ENCODE peak calls at places on chromosomes 7 and 10, in nine cellular contexts. One of them, this sample, is unnamed.
A peak's percentile ranks its signal among the peaks of the same experiment; 100 is the strongest.

GRCh38 chr7:130901209-130901783 is 167.3 kb upstream of the KLF14 start:
- DNase-seq in Calu3: peak; percentile 89
- DNase-seq in cardiac fibroblast: peak; percentile 92
- DNase-seq in mammary epithelial cell: peak; percentile 96
- DNase-seq in neural crest cell: no peak
- DNase-seq in omental fat pad: no peak
- DNase-seq in fibroblast of mammary gland: peak; percentile 98
- DNase-seq in OCI-LY7: no peak
- DNase-seq in tibial nerve: peak; percentile 61
- DNase-seq in this sample: no peak

GRCh38 chr7:119936876-119937275 is 336.1 kb upstream of the KCND2 start:
- DNase-seq in omental fat pad: no peak
- DNase-seq in mammary epithelial cell: no peak
- DNase-seq in cardiac fibroblast: no peak
- DNase-seq in Calu3: no peak
- DNase-seq in OCI-LY7: no peak
- DNase-seq in tibial nerve: no peak
- DNase-seq in fibroblast of mammary gland: peak; percentile 65
- DNase-seq in neural crest cell: no peak
- DNase-seq in this sample: no peak

GRCh38 chr7:20352573-20353304 is 22.0 kb downstream of the ITGB8 start:
- DNase-seq in cardiac fibroblast: peak; percentile 82
- DNase-seq in OCI-LY7: no peak
- DNase-seq in neural crest cell: no peak
- DNase-seq in fibroblast of mammary gland: peak; percentile 71
- DNase-seq in tibial nerve: no peak
- DNase-seq in omental fat pad: no peak
- DNase-seq in mammary epithelial cell: peak; percentile 99
- DNase-seq in Calu3: peak; percentile 77
- DNase-seq in this sample: no peak

GRCh38 chr7:43038229-43038628 is 74.2 kb upstream of the HECW1 start:
- DNase-seq in omental fat pad: no peak
- DNase-seq in Calu3: no peak
- DNase-seq in fibroblast of mammary gland: peak; percentile 91
- DNase-seq in OCI-LY7: no peak
- DNase-seq in tibial nerve: no peak
- DNase-seq in neural crest cell: no peak
- DNase-seq in mammary epithelial cell: peak; percentile 29
- DNase-seq in cardiac fibroblast: peak; percentile 67
- DNase-seq in this sample: no peak

GRCh38 chr10:44747593-44748172 is 163.5 kb upstream of the TMEM72 start:
- DNase-seq in neural crest cell: no peak
- DNase-seq in OCI-LY7: no peak
- DNase-seq in Calu3: no peak
- DNase-seq in cardiac fibroblast: no peak
- DNase-seq in omental fat pad: no peak
- DNase-seq in fibroblast of mammary gland: no peak
- DNase-seq in tibial nerve: no peak
- DNase-seq in mammary epithelial cell: no peak
- DNase-seq in this sample: no peak

GRCh38 chr10:99844433-99844955 is 62.1 kb downstream of the ABCC2 start:
- DNase-seq in OCI-LY7: no peak
- DNase-seq in mammary epithelial cell: no peak
- DNase-seq in Calu3: no peak
- DNase-seq in fibroblast of mammary gland: no peak
- DNase-seq in neural crest cell: no peak
- DNase-seq in cardiac fibroblast: no peak
- DNase-seq in tibial nerve: no peak
- DNase-seq in omental fat pad: no peak
- DNase-seq in this sample: no peak

GRCh38 chr10:89518108-89518507 is 17.3 kb downstream of the SLC16A12 start:
- DNase-seq in cardiac fibroblast: peak; percentile 41
- DNase-seq in tibial nerve: no peak
- DNase-seq in mammary epithelial cell: no peak
- DNase-seq in Calu3: no peak
- DNase-seq in OCI-LY7: no peak
- DNase-seq in omental fat pad: no peak
- DNase-seq in neural crest cell: no peak
- DNase-seq in fibroblast of mammary gland: no peak
- DNase-seq in this sample: no peak

GRCh38 chr10:116274141-116274861 is 1.3 kb upstream of the GFRA1 start:
- DNase-seq in neural crest cell: peak; percentile 40
- DNase-seq in fibroblast of mammary gland: no peak
- DNase-seq in mammary epithelial cell: no peak
- DNase-seq in tibial nerve: no peak
- DNase-seq in Calu3: no peak
- DNase-seq in omental fat pad: no peak
- DNase-seq in OCI-LY7: no peak
- DNase-seq in cardiac fibroblast: no peak
- DNase-seq in this sample: peak; percentile 34

GRCh38 chr7:115217373-115217772 is 295.5 kb downstream of the MDFIC start:
- DNase-seq in fibroblast of mammary gland: peak; percentile 16
- DNase-seq in mammary epithelial cell: no peak
- DNase-seq in omental fat pad: no peak
- DNase-seq in tibial nerve: no peak
- DNase-seq in neural crest cell: no peak
- DNase-seq in OCI-LY7: no peak
- DNase-seq in Calu3: no peak
- DNase-seq in cardiac fibroblast: peak; percentile 19
- DNase-seq in this sample: peak; percentile 1

GRCh38 chr10:91909178-91909677 is at the start of gene FGFBP3:
- DNase-seq in OCI-LY7: peak; percentile 16
- DNase-seq in omental fat pad: no peak
- DNase-seq in Calu3: no peak
- DNase-seq in neural crest cell: peak; percentile 60
- DNase-seq in fibroblast of mammary gland: peak; percentile 44
- DNase-seq in tibial nerve: peak; percentile 19
- DNase-seq in cardiac fibroblast: peak; percentile 43
- DNase-seq in mammary epithelial cell: peak; percentile 21
- DNase-seq in this sample: peak; percentile 35

GRCh38 chr7:22943997-22944396 is 69.9 kb downstream of the HYCC1 start:
- DNase-seq in Calu3: no peak
- DNase-seq in OCI-LY7: no peak
- DNase-seq in mammary epithelial cell: no peak
- DNase-seq in omental fat pad: no peak
- DNase-seq in cardiac fibroblast: peak; percentile 87
- DNase-seq in fibroblast of mammary gland: peak; percentile 94
- DNase-seq in neural crest cell: no peak
- DNase-seq in tibial nerve: peak; percentile 6
- DNase-seq in this sample: no peak

GRCh38 chr7:28433604-28434254 is 21.4 kb downstream of the CREB5 start:
- DNase-seq in tibial nerve: peak; percentile 27
- DNase-seq in omental fat pad: no peak
- DNase-seq in Calu3: peak; percentile 42
- DNase-seq in fibroblast of mammary gland: peak; percentile 34
- DNase-seq in mammary epithelial cell: no peak
- DNase-seq in cardiac fibroblast: peak; percentile 48
- DNase-seq in OCI-LY7: no peak
- DNase-seq in neural crest cell: no peak
- DNase-seq in this sample: no peak

GRCh38 chr10:109018892-109019507 is 904.3 kb downstream of the XPNPEP1 start:
- DNase-seq in omental fat pad: no peak
- DNase-seq in OCI-LY7: peak; percentile 4
- DNase-seq in mammary epithelial cell: peak; percentile 2
- DNase-seq in tibial nerve: no peak
- DNase-seq in fibroblast of mammary gland: peak; percentile 12
- DNase-seq in cardiac fibroblast: peak; percentile 4
- DNase-seq in Calu3: no peak
- DNase-seq in neural crest cell: no peak
- DNase-seq in this sample: no peak
- TF ChIP-seq CTCF in omental fat pad: no peak
- TF ChIP-seq CTCF in OCI-LY7: peak; percentile 70
- TF ChIP-seq CTCF in mammary epithelial cell: no peak
- TF ChIP-seq CTCF in tibial nerve: no peak
- TF ChIP-seq CTCF in fibroblast of mammary gland: peak; percentile 21
- TF ChIP-seq CTCF in cardiac fibroblast: no peak
- TF ChIP-seq CTCF in Calu3: no peak
- TF ChIP-seq CTCF in neural crest cell: no peak
- TF ChIP-seq CTCF in this sample: no peak

GRCh38 chr7:51187941-51188340 is 128.7 kb downstream of the COBL start:
- DNase-seq in tibial nerve: no peak
- DNase-seq in fibroblast of mammary gland: no peak
- DNase-seq in omental fat pad: no peak
- DNase-seq in Calu3: no peak
- DNase-seq in OCI-LY7: no peak
- DNase-seq in mammary epithelial cell: no peak
- DNase-seq in neural crest cell: peak; percentile 28
- DNase-seq in cardiac fibroblast: no peak
- DNase-seq in this sample: no peak
- TF ChIP-seq CTCF in tibial nerve: no peak
- TF ChIP-seq CTCF in fibroblast of mammary gland: no peak
- TF ChIP-seq CTCF in omental fat pad: no peak
- TF ChIP-seq CTCF in Calu3: no peak
- TF ChIP-seq CTCF in OCI-LY7: no peak
- TF ChIP-seq CTCF in mammary epithelial cell: no peak
- TF ChIP-seq CTCF in neural crest cell: peak; percentile 49
- TF ChIP-seq CTCF in cardiac fibroblast: no peak
- TF ChIP-seq CTCF in this sample: no peak

GRCh38 chr7:102120666-102121065 is 166.0 kb upstream of the SH2B2 start:
- DNase-seq in Calu3: no peak
- DNase-seq in neural crest cell: no peak
- DNase-seq in mammary epithelial cell: no peak
- DNase-seq in tibial nerve: no peak
- DNase-seq in OCI-LY7: no peak
- DNase-seq in fibroblast of mammary gland: no peak
- DNase-seq in omental fat pad: no peak
- DNase-seq in cardiac fibroblast: no peak
- DNase-seq in this sample: no peak

GRCh38 chr7:102122026-102122425 is 164.6 kb upstream of the SH2B2 start:
- DNase-seq in tibial nerve: no peak
- DNase-seq in Calu3: no peak
- DNase-seq in cardiac fibroblast: peak; percentile 70
- DNase-seq in mammary epithelial cell: no peak
- DNase-seq in omental fat pad: no peak
- DNase-seq in neural crest cell: no peak
- DNase-seq in fibroblast of mammary gland: peak; percentile 53
- DNase-seq in OCI-LY7: peak; percentile 50
- DNase-seq in this sample: peak; percentile 64

GRCh38 chr7:102117743-102118142 is 168.9 kb upstream of the SH2B2 start:
- DNase-seq in Calu3: no peak
- DNase-seq in fibroblast of mammary gland: peak; percentile 64
- DNase-seq in neural crest cell: no peak
- DNase-seq in OCI-LY7: no peak
- DNase-seq in mammary epithelial cell: no peak
- DNase-seq in tibial nerve: no peak
- DNase-seq in omental fat pad: no peak
- DNase-seq in cardiac fibroblast: peak; percentile 90
- DNase-seq in this sample: no peak

GRCh38 chr7:102119213-102119651 is 167.4 kb upstream of the SH2B2 start:
- DNase-seq in OCI-LY7: no peak
- DNase-seq in omental fat pad: no peak
- DNase-seq in neural crest cell: no peak
- DNase-seq in tibial nerve: peak; percentile 30
- DNase-seq in Calu3: no peak
- DNase-seq in cardiac fibroblast: no peak
- DNase-seq in fibroblast of mammary gland: no peak
- DNase-seq in mammary epithelial cell: peak; percentile 64
- DNase-seq in this sample: no peak

GRCh38 chr7:102119925-102120324 is 166.7 kb upstream of the SH2B2 start:
- DNase-seq in omental fat pad: no peak
- DNase-seq in mammary epithelial cell: no peak
- DNase-seq in tibial nerve: no peak
- DNase-seq in fibroblast of mammary gland: no peak
- DNase-seq in cardiac fibroblast: no peak
- DNase-seq in OCI-LY7: no peak
- DNase-seq in Calu3: no peak
- DNase-seq in neural crest cell: no peak
- DNase-seq in this sample: no peak
- TF ChIP-seq CTCF in omental fat pad: no peak
- TF ChIP-seq CTCF in mammary epithelial cell: no peak
- TF ChIP-seq CTCF in tibial nerve: no peak
- TF ChIP-seq CTCF in fibroblast of mammary gland: no peak
- TF ChIP-seq CTCF in cardiac fibroblast: no peak
- TF ChIP-seq CTCF in OCI-LY7: no peak
- TF ChIP-seq CTCF in Calu3: no peak
- TF ChIP-seq CTCF in neural crest cell: no peak
- TF ChIP-seq CTCF in this sample: no peak

GRCh38 chr10:3465406-3465891 is 292.9 kb upstream of the PITRM1 start:
- DNase-seq in Calu3: no peak
- DNase-seq in fibroblast of mammary gland: no peak
- DNase-seq in OCI-LY7: no peak
- DNase-seq in neural crest cell: no peak
- DNase-seq in omental fat pad: no peak
- DNase-seq in cardiac fibroblast: no peak
- DNase-seq in tibial nerve: no peak
- DNase-seq in mammary epithelial cell: no peak
- DNase-seq in this sample: no peak

GRCh38 chr10:3464760-3465405 is 292.3 kb upstream of the PITRM1 start:
- DNase-seq in fibroblast of mammary gland: peak; percentile 33
- DNase-seq in OCI-LY7: no peak
- DNase-seq in mammary epithelial cell: no peak
- DNase-seq in omental fat pad: no peak
- DNase-seq in cardiac fibroblast: peak; percentile 26
- DNase-seq in tibial nerve: no peak
- DNase-seq in neural crest cell: no peak
- DNase-seq in Calu3: no peak
- DNase-seq in this sample: no peak

GRCh38 chr10:3469639-3470020 is 297.0 kb upstream of the PITRM1 start:
- DNase-seq in neural crest cell: no peak
- DNase-seq in omental fat pad: no peak
- DNase-seq in Calu3: no peak
- DNase-seq in OCI-LY7: no peak
- DNase-seq in mammary epithelial cell: peak; percentile 60
- DNase-seq in fibroblast of mammary gland: peak; percentile 94
- DNase-seq in tibial nerve: no peak
- DNase-seq in cardiac fibroblast: peak; percentile 83
- DNase-seq in this sample: no peak

GRCh38 chr10:3468919-3469638 is 296.5 kb upstream of the PITRM1 start:
- DNase-seq in omental fat pad: no peak
- DNase-seq in cardiac fibroblast: peak; percentile 97
- DNase-seq in tibial nerve: peak; percentile 64
- DNase-seq in Calu3: peak; percentile 55
- DNase-seq in fibroblast of mammary gland: peak; percentile 98
- DNase-seq in neural crest cell: no peak
- DNase-seq in OCI-LY7: no peak
- DNase-seq in mammary epithelial cell: peak; percentile 87
- DNase-seq in this sample: peak; percentile 45

DNA sequence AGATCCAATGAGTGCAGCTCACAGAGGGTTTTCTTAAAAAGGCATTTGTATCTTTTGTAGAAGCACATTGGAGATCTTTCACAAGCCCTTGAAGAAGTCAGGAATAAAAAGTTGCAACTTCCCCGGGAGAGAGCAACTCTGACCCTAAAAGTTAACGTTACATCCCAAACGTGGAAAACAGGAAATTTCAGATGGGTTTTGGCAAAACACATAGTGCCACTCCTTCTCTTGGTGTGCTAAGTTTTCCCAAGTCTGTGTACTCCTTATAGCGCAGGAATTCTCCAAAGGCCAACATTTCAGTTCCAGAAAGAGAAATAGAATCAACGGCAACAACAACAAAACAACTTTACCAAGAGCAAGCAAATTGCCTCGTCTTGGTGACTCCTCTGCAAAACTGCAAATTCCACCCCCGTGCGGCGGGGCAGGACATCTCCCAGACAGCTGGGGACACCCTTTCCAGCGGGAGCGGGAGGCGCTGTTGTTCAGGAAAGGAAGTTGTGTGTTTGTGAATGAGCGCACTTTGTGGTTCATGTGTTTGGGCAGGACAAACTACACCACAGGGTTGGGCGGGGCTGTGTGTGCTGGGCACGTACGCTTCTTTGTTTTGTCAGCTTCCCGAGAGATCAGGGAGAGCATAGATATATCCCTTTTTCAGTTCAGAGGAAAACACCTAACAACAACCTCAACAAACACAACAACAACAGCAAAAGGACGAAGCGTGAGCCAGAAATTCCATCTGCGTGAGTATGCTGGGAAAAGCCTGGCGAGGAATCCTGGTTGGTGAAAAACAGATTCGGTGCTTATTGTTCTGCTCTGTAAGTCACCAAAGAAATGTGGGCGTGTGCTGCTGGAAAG is 294.7 kb upstream of the PITRM1 start:
- DNase-seq in OCI-LY7: no peak
- DNase-seq in fibroblast of mammary gland: peak; percentile 100
- DNase-seq in Calu3: peak; percentile 83
- DNase-seq in mammary epithelial cell: peak; percentile 97
- DNase-seq in omental fat pad: no peak
- DNase-seq in neural crest cell: no peak
- DNase-seq in tibial nerve: peak; percentile 79
- DNase-seq in cardiac fibroblast: peak; percentile 100
- DNase-seq in this sample: no peak
- TF ChIP-seq CTCF in OCI-LY7: no peak
- TF ChIP-seq CTCF in fibroblast of mammary gland: peak; percentile 68
- TF ChIP-seq CTCF in Calu3: peak; percentile 61
- TF ChIP-seq CTCF in mammary epithelial cell: peak; percentile 17
- TF ChIP-seq CTCF in omental fat pad: peak; percentile 11
- TF ChIP-seq CTCF in neural crest cell: no peak
- TF ChIP-seq CTCF in tibial nerve: peak; percentile 65
- TF ChIP-seq CTCF in cardiac fibroblast: peak; percentile 75
- TF ChIP-seq CTCF in this sample: no peak

This sample was measured in GM13976.